ENCODE peak calls at places on chromosomes 3 and 15, in six cellular contexts. L is hepatocyte; B is breast epithelium; J is heart left ventricle; Q is DND-41; X is CD8-positive, alpha-beta T cell. M is an unnamed sample.

GRCh38 chr3:124985358-124985757 is 50.8 kb upstream of the MUC13 start:
- DNase-seq in Q (no peak), J (peak; percentile 35), X (no peak), B (no peak), L (peak; percentile 40), M (no peak)

GRCh38 chr3:151044706-151045105 is 40.8 kb upstream of the MED12L start:
- DNase-seq in B (no peak), L (no peak), Q (no peak), X (no peak), J (no peak), M (no peak)

GRCh38 chr3:181971424-181971823 is 259.7 kb downstream of the SOX2 start:
- DNase-seq in B (no peak), X (no peak), Q (no peak), L (no peak), J (no peak), M (no peak)

GRCh38 chr15:66505430-66505811 is 295 bp downstream of the ZWILCH start:
- DNase-seq in B (no peak), X (no peak), L (no peak), J (no peak), Q (no peak), M (no peak)

GRCh38 chr3:99413504-99413903 is 224.9 kb upstream of the COL8A1 start:
- DNase-seq in X (no peak), J (no peak), B (no peak), L (no peak), Q (no peak), M (no peak)

GRCh38 chr3:54870423-54870822 is 57.4 kb downstream of the LRTM1 start:
- DNase-seq in Q (no peak), J (no peak), L (peak; percentile 74), B (no peak), X (no peak), M (peak; percentile 16)

GRCh38 chr15:48974865-48975264 is 11.1 kb upstream of the SHC4 start:
- DNase-seq in X (no peak), L (no peak), J (no peak), Q (no peak), B (no peak), M (no peak)

GRCh38 chr15:70781236-70781635 is 17.9 kb upstream of the UACA start:
- DNase-seq in Q (no peak), X (no peak), B (no peak), L (no peak), J (no peak), M (no peak)

GRCh38 chr3:178117641-178118040 is 418.6 kb upstream of the KCNMB2 start:
- DNase-seq in L (no peak), J (no peak), Q (no peak), B (no peak), X (no peak), M (no peak)

GRCh38 chr3:46449755-46450552 is 14.8 kb downstream of the LTF start:
- DNase-seq in B (no peak), Q (no peak), J (no peak), X (no peak), L (no peak), M (no peak)

GRCh38 chr3:63528325-63529000 is 124.0 kb upstream of the SNTN start:
- DNase-seq in L (no peak), Q (no peak), X (no peak), J (no peak), B (no peak), M (no peak)

GRCh38 chr15:88803241-88803919 is at the start of gene ACAN:
- DNase-seq in L (peak; percentile 16), Q (no peak), J (no peak), X (no peak), B (no peak), M (no peak)

GRCh38 chr3:131200636-131201199 is 174.0 kb downstream of the NEK11 start:
- DNase-seq in Q (no peak), B (no peak), L (no peak), X (no peak), J (no peak), M (no peak)

GRCh38 chr15:40456738-40457137 is 14.0 kb upstream of the CHST14 start:
- DNase-seq in Q (no peak), X (no peak), B (no peak), L (no peak), J (no peak), M (no peak)

GRCh38 chr3:11668243-11669232 is 24.8 kb upstream of the VGLL4 start:
- DNase-seq in B (no peak), Q (no peak), X (no peak), L (peak; percentile 17), J (no peak), M (no peak)

DNA sequence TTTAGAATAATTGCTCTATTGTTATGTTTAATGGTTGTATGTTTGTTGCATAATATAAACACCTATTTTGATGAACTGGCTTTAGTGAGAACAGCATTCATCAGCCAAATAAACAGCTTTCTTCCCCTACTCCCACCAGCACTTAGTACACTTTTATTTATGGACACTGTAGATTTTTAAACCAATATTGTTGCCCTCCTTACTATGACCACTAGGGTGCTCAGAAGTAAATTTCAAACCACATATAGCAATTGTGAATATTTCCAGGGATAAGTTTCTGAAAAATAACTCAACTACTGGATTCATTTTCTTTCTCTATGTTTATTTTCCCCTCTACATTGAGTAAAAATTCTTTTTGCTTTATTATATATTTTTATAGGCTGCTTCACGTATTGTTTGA is 84.7 kb upstream of the PTX3 start:
- DNase-seq in B (no peak), J (no peak), Q (no peak), X (no peak), L (no peak), M (no peak)
- TF ChIP-seq CTCF in B (no peak), J (no peak), Q (peak; percentile 27), X (no peak), L (no peak), M (no peak)

DNA sequence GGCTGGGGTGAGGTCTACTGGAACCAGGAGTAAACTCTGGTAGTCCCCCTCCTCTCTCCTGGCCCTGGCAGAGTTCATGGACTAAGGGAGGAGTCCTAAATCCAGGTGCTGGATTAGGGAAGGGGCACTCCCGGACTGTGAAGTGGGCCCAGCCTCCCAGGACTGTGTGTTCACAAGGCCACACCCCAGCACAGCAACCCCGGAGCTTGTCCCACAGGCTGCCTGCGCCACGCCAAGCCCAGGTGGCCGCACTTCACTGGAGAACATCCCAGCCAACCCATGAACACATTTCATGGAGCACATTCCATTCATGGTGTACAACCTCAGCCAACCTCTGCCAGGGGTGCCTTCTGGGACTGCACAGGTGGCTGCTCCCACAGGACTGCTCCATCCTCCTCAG is 8.2 kb downstream of the ARPIN start:
- DNase-seq in L (no peak), X (no peak), J (no peak), B (no peak), Q (no peak), M (no peak)
- H3K27ac ChIP-seq in L (no peak overlapping the region), X (no peak overlapping the region), J (no peak overlapping the region), B (no peak overlapping the region), Q (no peak overlapping the region), M (no peak overlapping the region)

GRCh38 chr15:62165793-62166380 is 802 bp upstream of the C2CD4B start:
- DNase-seq in Q (no peak), J (peak; percentile 33), X (no peak), B (no peak), L (no peak), M (no peak)

GRCh38 chr15:62164500-62165028 is 521 bp downstream of the C2CD4B start:
- DNase-seq in X (no peak), J (peak; percentile 33), B (no peak), Q (no peak), L (peak; percentile 38), M (peak; percentile 35)

GRCh38 chr15:62163397-62163796 is 1.7 kb downstream of the C2CD4B start:
- DNase-seq in X (no peak), L (no peak), J (no peak), B (no peak), Q (no peak), M (no peak)

GRCh38 chr15:62163847-62164499 is 1.1 kb downstream of the C2CD4B start:
- DNase-seq in L (peak; percentile 26), J (no peak), X (no peak), B (no peak), Q (peak; percentile 11), M (peak; percentile 21)

DNA sequence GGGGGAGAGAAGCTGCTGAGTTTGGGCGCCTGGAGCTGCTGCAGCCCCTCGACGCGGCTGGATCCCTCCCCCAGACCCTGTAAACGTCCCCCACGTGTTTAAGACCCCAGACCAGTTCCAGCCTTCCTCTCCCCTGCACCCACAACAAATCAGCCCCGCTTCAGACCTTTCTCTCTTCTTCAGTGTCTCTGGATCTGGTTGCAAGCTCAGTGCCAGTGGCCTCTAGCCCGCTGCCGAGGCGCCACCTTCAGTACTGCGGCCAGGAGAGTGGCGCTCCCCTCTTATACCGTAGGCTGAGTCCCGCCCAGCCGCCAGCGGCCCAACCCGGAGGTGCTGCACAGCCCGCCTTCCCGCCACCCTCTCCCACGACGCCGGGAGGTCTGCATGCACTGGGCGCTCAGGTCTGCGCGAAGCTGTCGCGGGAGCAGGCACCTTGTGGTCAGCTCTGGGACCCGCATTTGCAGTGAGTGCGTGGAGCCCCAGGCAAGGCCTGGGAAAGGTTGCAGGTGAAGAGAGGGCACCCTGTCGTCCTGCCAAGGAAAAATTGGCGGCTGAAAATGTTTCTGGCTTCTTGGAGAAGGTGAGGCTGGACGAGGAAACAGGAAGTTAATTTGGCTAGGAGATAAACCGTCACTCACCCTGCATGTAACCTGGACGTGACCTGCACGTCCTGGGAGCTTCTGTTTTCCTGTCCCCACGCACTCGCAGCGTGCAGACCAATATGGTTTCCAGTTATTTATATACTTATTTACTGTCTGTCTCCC is at the start of gene C2CD4B:
- DNase-seq in X (no peak), L (peak; percentile 59), B (no peak), J (peak; percentile 71), Q (peak; percentile 86), M (peak; percentile 78)
- TF ChIP-seq CTCF in X (no peak), L (peak; percentile 11), B (peak; percentile 14), J (no peak), Q (peak; percentile 25), M (no peak)

GRCh38 chr3:59103552-59103951 is 53.7 kb upstream of the CFAP20DC start:
- DNase-seq in J (no peak), X (no peak), L (no peak), B (no peak), Q (no peak), M (no peak)

GRCh38 chr3:59106085-59106629 is 56.3 kb upstream of the CFAP20DC start:
- DNase-seq in Q (no peak), B (no peak), X (no peak), J (no peak), L (no peak), M (no peak)

GRCh38 chr3:59108091-59108815 is 58.4 kb upstream of the CFAP20DC start:
- DNase-seq in Q (no peak), J (no peak), L (no peak), X (no peak), B (no peak), M (no peak)
- H3K27ac ChIP-seq in Q (no peak overlapping the region), J (no peak overlapping the region), L (no peak overlapping the region), X (no peak overlapping the region), B (no peak overlapping the region), M (no peak overlapping the region)

GRCh38 chr3:185460719-185461350 is 38.0 kb downstream of the TMEM41A start:
- DNase-seq in J (no peak), X (no peak), B (no peak), L (no peak), Q (no peak), M (no peak)
- TF ChIP-seq CTCF in J (peak; percentile 32), X (no peak), B (peak; percentile 16), L (peak; percentile 34), Q (peak; percentile 33), M (no peak)

DNA sequence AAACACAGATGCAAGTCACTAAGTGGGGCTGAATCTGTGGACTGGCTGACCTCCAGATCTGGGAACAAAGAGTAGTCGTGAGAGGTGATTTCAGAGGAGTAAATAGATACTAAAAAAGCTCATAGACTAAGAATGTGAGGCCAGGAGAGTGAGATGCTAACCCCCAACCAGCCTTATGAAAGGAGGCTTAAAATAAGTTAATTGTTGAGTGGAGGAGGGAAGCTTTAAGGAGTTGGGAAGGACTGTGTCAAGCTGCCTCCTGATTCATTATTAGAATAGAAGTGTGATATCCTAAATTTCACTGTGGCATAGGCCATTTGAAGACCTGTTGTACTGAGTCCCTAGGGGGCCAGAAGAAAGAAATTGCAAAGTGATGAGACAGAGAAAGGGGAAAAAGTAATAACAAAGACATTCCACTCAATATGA is 107.6 kb downstream of the RBPMS2 start:
- DNase-seq in Q (no peak), L (no peak), J (no peak), X (no peak), B (no peak), M (no peak)
- H3K27ac ChIP-seq in Q (no peak overlapping the region), L (no peak overlapping the region), J (no peak overlapping the region), X (no peak overlapping the region), B (no peak overlapping the region), M (no peak overlapping the region)

M was measured in heart right ventricle.